ENCODE peak calls at places on chromosomes 7 and 10, in four cellular contexts. One of them, this sample, is unnamed.

GRCh38 chr10:84540022-84540616 is 211.7 kb downstream of the CCSER2 start:
- DNase-seq in chondrocyte: no peak
- DNase-seq in progenitor cell of endocrine pancreas: no peak
- DNase-seq in Calu3: peak; percentile 27
- DNase-seq in this sample: no peak

GRCh38 chr10:49309691-49310371 is 10.9 kb downstream of the C10orf71 start:
- DNase-seq in progenitor cell of endocrine pancreas: no peak
- DNase-seq in Calu3: no peak
- DNase-seq in chondrocyte: no peak
- DNase-seq in this sample: no peak

GRCh38 chr7:108034586-108034985 is 31.6 kb upstream of the LAMB1 start:
- DNase-seq in Calu3: no peak
- DNase-seq in progenitor cell of endocrine pancreas: no peak
- DNase-seq in chondrocyte: no peak
- DNase-seq in this sample: no peak

GRCh38 chr10:77641788-77642397 is 4.3 kb upstream of the KCNMA1 start:
- DNase-seq in Calu3: peak; percentile 78
- DNase-seq in progenitor cell of endocrine pancreas: peak; percentile 62
- DNase-seq in chondrocyte: no peak
- DNase-seq in this sample: peak; percentile 46

GRCh38 chr7:128197989-128198580 is 43.0 kb upstream of the LEP start:
- DNase-seq in progenitor cell of endocrine pancreas: no peak
- DNase-seq in Calu3: no peak
- DNase-seq in chondrocyte: peak; percentile 21
- DNase-seq in this sample: no peak

GRCh38 chr10:103854265-103854686 is 1.1 kb downstream of the SH3PXD2A start:
- DNase-seq in progenitor cell of endocrine pancreas: no peak
- DNase-seq in chondrocyte: no peak
- DNase-seq in Calu3: no peak
- DNase-seq in this sample: no peak

GRCh38 chr7:157033483-157034473 is 23.3 kb upstream of the MNX1 start:
- DNase-seq in Calu3: no peak
- DNase-seq in progenitor cell of endocrine pancreas: no peak
- DNase-seq in chondrocyte: peak; percentile 78
- DNase-seq in this sample: no peak

GRCh38 chr7:48426966-48427555 is 255.8 kb downstream of the ABCA13 start:
- DNase-seq in progenitor cell of endocrine pancreas: no peak
- DNase-seq in chondrocyte: no peak
- DNase-seq in Calu3: peak; percentile 57
- DNase-seq in this sample: no peak

GRCh38 chr7:480531-481218 is 39.0 kb downstream of the PDGFA start:
- DNase-seq in progenitor cell of endocrine pancreas: no peak
- DNase-seq in Calu3: peak; percentile 55
- DNase-seq in chondrocyte: peak; percentile 84
- DNase-seq in this sample: no peak

GRCh38 chr7:44348300-44348699 is 22.9 kb upstream of the CAMK2B start:
- DNase-seq in chondrocyte: no peak
- DNase-seq in progenitor cell of endocrine pancreas: no peak
- DNase-seq in Calu3: peak; percentile 46
- DNase-seq in this sample: no peak

GRCh38 chr10:42970451-42971250 is 106.2 kb upstream of the RET start:
- DNase-seq in chondrocyte: peak; percentile 81
- DNase-seq in progenitor cell of endocrine pancreas: peak; percentile 8
- DNase-seq in Calu3: no peak
- DNase-seq in this sample: peak; percentile 14

GRCh38 chr7:452791-453455 is 66.7 kb downstream of the PDGFA start:
- DNase-seq in Calu3: no peak
- DNase-seq in progenitor cell of endocrine pancreas: no peak
- DNase-seq in chondrocyte: peak; percentile 85
- DNase-seq in this sample: no peak

GRCh38 chr10:814536-815302 is 116.8 kb downstream of the LARP4B start:
- DNase-seq in progenitor cell of endocrine pancreas: no peak
- DNase-seq in chondrocyte: no peak
- DNase-seq in Calu3: no peak
- DNase-seq in this sample: no peak

GRCh38 chr7:40571796-40572195 is 437.0 kb downstream of the SUGCT start:
- DNase-seq in chondrocyte: no peak
- DNase-seq in Calu3: no peak
- DNase-seq in progenitor cell of endocrine pancreas: no peak
- DNase-seq in this sample: no peak

GRCh38 chr10:79022565-79023488 is 45.9 kb upstream of the ZMIZ1 start:
- DNase-seq in Calu3: no peak
- DNase-seq in chondrocyte: peak; percentile 76
- DNase-seq in progenitor cell of endocrine pancreas: no peak
- DNase-seq in this sample: peak; percentile 54

GRCh38 chr10:132632851-132633684 is 95.5 kb downstream of the INPP5A start:
- DNase-seq in chondrocyte: peak; percentile 69
- DNase-seq in progenitor cell of endocrine pancreas: no peak
- DNase-seq in Calu3: no peak
- DNase-seq in this sample: no peak

GRCh38 chr7:75813781-75814236 is at the start of gene CCL24:
- DNase-seq in chondrocyte: no peak
- DNase-seq in progenitor cell of endocrine pancreas: no peak
- DNase-seq in Calu3: no peak
- DNase-seq in this sample: no peak

GRCh38 chr10:26480909-26481703 is 43.0 kb downstream of the APBB1IP start:
- DNase-seq in progenitor cell of endocrine pancreas: no peak
- DNase-seq in chondrocyte: no peak
- DNase-seq in Calu3: no peak
- DNase-seq in this sample: no peak

GRCh38 chr10:115941247-115941840 is 331.7 kb downstream of the GFRA1 start:
- DNase-seq in progenitor cell of endocrine pancreas: no peak
- DNase-seq in chondrocyte: no peak
- DNase-seq in Calu3: no peak
- DNase-seq in this sample: no peak

GRCh38 chr10:49748006-49748405 is 14.1 kb downstream of the OGDHL start:
- DNase-seq in Calu3: no peak
- DNase-seq in progenitor cell of endocrine pancreas: no peak
- DNase-seq in chondrocyte: no peak
- DNase-seq in this sample: no peak

GRCh38 chr10:88987243-88987726 is 3.3 kb upstream of the FAS start:
- DNase-seq in progenitor cell of endocrine pancreas: no peak
- DNase-seq in Calu3: no peak
- DNase-seq in chondrocyte: no peak
- DNase-seq in this sample: no peak
- TF ChIP-seq CTCF in progenitor cell of endocrine pancreas: no peak
- TF ChIP-seq CTCF in Calu3: no peak
- TF ChIP-seq CTCF in chondrocyte: peak; percentile 66
- TF ChIP-seq CTCF in this sample: no peak

GRCh38 chr7:43205171-43205795 is 92.8 kb downstream of the HECW1 start:
- DNase-seq in chondrocyte: no peak
- DNase-seq in Calu3: no peak
- DNase-seq in progenitor cell of endocrine pancreas: no peak
- DNase-seq in this sample: no peak

GRCh38 chr7:43208189-43208588 is 95.7 kb downstream of the HECW1 start:
- DNase-seq in chondrocyte: no peak
- DNase-seq in progenitor cell of endocrine pancreas: no peak
- DNase-seq in Calu3: no peak
- DNase-seq in this sample: no peak

GRCh38 chr7:43199761-43200160 is 87.3 kb downstream of the HECW1 start:
- DNase-seq in progenitor cell of endocrine pancreas: no peak
- DNase-seq in chondrocyte: no peak
- DNase-seq in Calu3: no peak
- DNase-seq in this sample: no peak

GRCh38 chr7:43201912-43202311 is 89.5 kb downstream of the HECW1 start:
- DNase-seq in chondrocyte: no peak
- DNase-seq in progenitor cell of endocrine pancreas: no peak
- DNase-seq in Calu3: no peak
- DNase-seq in this sample: no peak

GRCh38 chr7:43204081-43204480 is 91.6 kb downstream of the HECW1 start:
- DNase-seq in Calu3: no peak
- DNase-seq in chondrocyte: no peak
- DNase-seq in progenitor cell of endocrine pancreas: no peak
- DNase-seq in this sample: no peak
- TF ChIP-seq CTCF in Calu3: no peak
- TF ChIP-seq CTCF in chondrocyte: no peak
- TF ChIP-seq CTCF in progenitor cell of endocrine pancreas: no peak
- TF ChIP-seq CTCF in this sample: no peak

GRCh38 chr7:4683884-4684565 is 1.9 kb downstream of the FOXK1 start:
- DNase-seq in Calu3: peak; percentile 60
- DNase-seq in progenitor cell of endocrine pancreas: no peak
- DNase-seq in chondrocyte: no peak
- DNase-seq in this sample: no peak
- TF ChIP-seq CTCF in Calu3: no peak
- TF ChIP-seq CTCF in progenitor cell of endocrine pancreas: peak; percentile 46
- TF ChIP-seq CTCF in chondrocyte: peak; percentile 60
- TF ChIP-seq CTCF in this sample: no peak

GRCh38 chr10:31083765-31084184 is 52.1 kb upstream of the ZNF438 start:
- DNase-seq in chondrocyte: no peak
- DNase-seq in Calu3: peak; percentile 75
- DNase-seq in progenitor cell of endocrine pancreas: no peak
- DNase-seq in this sample: no peak
- TF ChIP-seq CTCF in chondrocyte: peak; percentile 75
- TF ChIP-seq CTCF in Calu3: peak; percentile 53
- TF ChIP-seq CTCF in progenitor cell of endocrine pancreas: peak; percentile 32
- TF ChIP-seq CTCF in this sample: no peak

DNA sequence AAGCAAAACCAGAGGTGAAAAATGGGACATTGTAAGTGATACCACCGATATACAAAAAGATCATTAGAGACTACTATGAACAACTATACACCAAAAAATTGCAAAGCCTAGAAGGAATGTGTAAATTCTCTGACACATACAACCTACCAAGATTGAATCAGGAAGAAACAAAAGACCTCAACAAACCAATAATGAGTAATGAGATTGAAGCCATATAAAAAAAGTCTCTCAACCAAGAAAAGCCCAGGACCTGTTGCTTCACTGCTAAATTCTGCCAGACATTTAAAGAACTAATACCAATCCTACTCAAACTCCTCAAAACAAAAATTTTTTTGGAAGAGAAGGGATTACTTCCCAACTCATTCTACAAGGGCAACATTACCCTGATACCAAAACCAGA is 134.0 kb downstream of the TPST1 start:
- DNase-seq in chondrocyte: no peak
- DNase-seq in Calu3: no peak
- DNase-seq in progenitor cell of endocrine pancreas: no peak
- DNase-seq in this sample: no peak
- TF ChIP-seq CTCF in chondrocyte: no peak
- TF ChIP-seq CTCF in Calu3: no peak
- TF ChIP-seq CTCF in progenitor cell of endocrine pancreas: no peak
- TF ChIP-seq CTCF in this sample: no peak

GRCh38 chr10:101617102-101617823 is 29.1 kb downstream of the DPCD start:
- DNase-seq in Calu3: no peak
- DNase-seq in chondrocyte: no peak
- DNase-seq in progenitor cell of endocrine pancreas: no peak
- DNase-seq in this sample: no peak
- TF ChIP-seq CTCF in Calu3: no peak
- TF ChIP-seq CTCF in chondrocyte: peak; percentile 14
- TF ChIP-seq CTCF in progenitor cell of endocrine pancreas: no peak
- TF ChIP-seq CTCF in this sample: no peak

GRCh38 chr10:101066146-101066889 is 4.5 kb downstream of the KAZALD1 start:
- DNase-seq in Calu3: peak; percentile 78
- DNase-seq in progenitor cell of endocrine pancreas: peak; percentile 37
- DNase-seq in chondrocyte: no peak
- DNase-seq in this sample: no peak
- TF ChIP-seq CTCF in Calu3: no peak
- TF ChIP-seq CTCF in progenitor cell of endocrine pancreas: peak; percentile 55
- TF ChIP-seq CTCF in chondrocyte: peak; percentile 75
- TF ChIP-seq CTCF in this sample: no peak

GRCh38 chr7:84786073-84786472 is 400.8 kb downstream of the SEMA3D start:
- DNase-seq in chondrocyte: no peak
- DNase-seq in Calu3: no peak
- DNase-seq in progenitor cell of endocrine pancreas: no peak
- DNase-seq in this sample: no peak

GRCh38 chr7:84780158-84781124 is 406.4 kb downstream of the SEMA3D start:
- DNase-seq in progenitor cell of endocrine pancreas: no peak
- DNase-seq in chondrocyte: peak; percentile 72
- DNase-seq in Calu3: no peak
- DNase-seq in this sample: no peak

GRCh38 chr7:84784450-84784849 is 402.4 kb downstream of the SEMA3D start:
- DNase-seq in progenitor cell of endocrine pancreas: no peak
- DNase-seq in chondrocyte: no peak
- DNase-seq in Calu3: no peak
- DNase-seq in this sample: no peak

GRCh38 chr7:84783161-84783803 is 403.6 kb downstream of the SEMA3D start:
- DNase-seq in progenitor cell of endocrine pancreas: no peak
- DNase-seq in Calu3: peak; percentile 3
- DNase-seq in chondrocyte: no peak
- DNase-seq in this sample: no peak

GRCh38 chr7:84781838-84782237 is 405.0 kb downstream of the SEMA3D start:
- DNase-seq in progenitor cell of endocrine pancreas: no peak
- DNase-seq in chondrocyte: no peak
- DNase-seq in Calu3: no peak
- DNase-seq in this sample: no peak
- TF ChIP-seq CTCF in progenitor cell of endocrine pancreas: no peak
- TF ChIP-seq CTCF in chondrocyte: no peak
- TF ChIP-seq CTCF in Calu3: no peak
- TF ChIP-seq CTCF in this sample: no peak

GRCh38 chr10:123165445-123166072 is 11.4 kb downstream of the BUB3 start:
- DNase-seq in chondrocyte: no peak
- DNase-seq in Calu3: no peak
- DNase-seq in progenitor cell of endocrine pancreas: no peak
- DNase-seq in this sample: no peak
- TF ChIP-seq CTCF in chondrocyte: no peak
- TF ChIP-seq CTCF in Calu3: no peak
- TF ChIP-seq CTCF in progenitor cell of endocrine pancreas: peak; percentile 6
- TF ChIP-seq CTCF in this sample: no peak

This sample was measured in mesothelial cell of epicardium.